ENCODE peak calls at places on chromosome 18, in nine cellular contexts. One of them, this sample, is unnamed.

GRCh38 chr18:2906522-2907458 is 60.0 kb downstream of the EMILIN2 start:
- DNase-seq in trophoblast cell: peak; percentile 32
- DNase-seq in neural progenitor cell: peak; percentile 69
- DNase-seq in fibroblast of lung: no peak
- DNase-seq in CD4-positive, CD25-positive, alpha-beta regulatory T cell: peak; percentile 39
- DNase-seq in PC-3: peak; percentile 31
- DNase-seq in IMR-90: no peak
- DNase-seq in psoas muscle: peak; percentile 31
- DNase-seq in prostate gland: no peak
- DNase-seq in this sample: peak; percentile 59

GRCh38 chr18:924987-925386 is 20.3 kb downstream of the ADCYAP1 start:
- DNase-seq in fibroblast of lung: no peak
- DNase-seq in PC-3: no peak
- DNase-seq in neural progenitor cell: no peak
- DNase-seq in CD4-positive, CD25-positive, alpha-beta regulatory T cell: no peak
- DNase-seq in IMR-90: no peak
- DNase-seq in prostate gland: no peak
- DNase-seq in trophoblast cell: no peak
- DNase-seq in psoas muscle: no peak
- DNase-seq in this sample: no peak

GRCh38 chr18:11982981-11983380 is 1.7 kb downstream of the IMPA2 start:
- DNase-seq in neural progenitor cell: no peak
- DNase-seq in fibroblast of lung: no peak
- DNase-seq in psoas muscle: no peak
- DNase-seq in PC-3: no peak
- DNase-seq in trophoblast cell: no peak
- DNase-seq in IMR-90: no peak
- DNase-seq in prostate gland: no peak
- DNase-seq in CD4-positive, CD25-positive, alpha-beta regulatory T cell: no peak
- DNase-seq in this sample: no peak

GRCh38 chr18:46337206-46337710 is 233.1 kb downstream of the HAUS1 start:
- DNase-seq in neural progenitor cell: peak; percentile 39
- DNase-seq in psoas muscle: no peak
- DNase-seq in prostate gland: no peak
- DNase-seq in IMR-90: no peak
- DNase-seq in CD4-positive, CD25-positive, alpha-beta regulatory T cell: no peak
- DNase-seq in fibroblast of lung: no peak
- DNase-seq in trophoblast cell: no peak
- DNase-seq in PC-3: no peak
- DNase-seq in this sample: no peak

GRCh38 chr18:62877448-62878221 is 162.3 kb downstream of the PHLPP1 start:
- DNase-seq in neural progenitor cell: peak; percentile 81
- DNase-seq in psoas muscle: no peak
- DNase-seq in PC-3: peak; percentile 23
- DNase-seq in fibroblast of lung: peak; percentile 86
- DNase-seq in prostate gland: no peak
- DNase-seq in trophoblast cell: peak; percentile 69
- DNase-seq in CD4-positive, CD25-positive, alpha-beta regulatory T cell: no peak
- DNase-seq in IMR-90: peak; percentile 65
- DNase-seq in this sample: no peak

GRCh38 chr18:51134721-51135120 is 62.8 kb downstream of the MEX3C start:
- DNase-seq in neural progenitor cell: no peak
- DNase-seq in fibroblast of lung: no peak
- DNase-seq in psoas muscle: no peak
- DNase-seq in trophoblast cell: peak; percentile 51
- DNase-seq in IMR-90: no peak
- DNase-seq in prostate gland: no peak
- DNase-seq in CD4-positive, CD25-positive, alpha-beta regulatory T cell: no peak
- DNase-seq in PC-3: no peak
- DNase-seq in this sample: no peak

GRCh38 chr18:33605250-33605649 is 27.2 kb downstream of the ASXL3 start:
- DNase-seq in IMR-90: no peak
- DNase-seq in PC-3: no peak
- DNase-seq in psoas muscle: no peak
- DNase-seq in neural progenitor cell: no peak
- DNase-seq in fibroblast of lung: no peak
- DNase-seq in CD4-positive, CD25-positive, alpha-beta regulatory T cell: no peak
- DNase-seq in prostate gland: no peak
- DNase-seq in trophoblast cell: no peak
- DNase-seq in this sample: no peak

GRCh38 chr18:48827321-48828200 is 123.2 kb downstream of the SMAD7 start:
- DNase-seq in PC-3: no peak
- DNase-seq in fibroblast of lung: peak; percentile 76
- DNase-seq in IMR-90: peak; percentile 73
- DNase-seq in prostate gland: no peak
- DNase-seq in neural progenitor cell: peak; percentile 90
- DNase-seq in psoas muscle: no peak
- DNase-seq in CD4-positive, CD25-positive, alpha-beta regulatory T cell: no peak
- DNase-seq in trophoblast cell: no peak
- DNase-seq in this sample: peak; percentile 28

GRCh38 chr18:54647176-54647575 is 56.1 kb downstream of the DYNAP start:
- DNase-seq in neural progenitor cell: peak; percentile 53
- DNase-seq in trophoblast cell: peak; percentile 60
- DNase-seq in CD4-positive, CD25-positive, alpha-beta regulatory T cell: no peak
- DNase-seq in fibroblast of lung: peak; percentile 23
- DNase-seq in PC-3: peak; percentile 69
- DNase-seq in prostate gland: peak; percentile 36
- DNase-seq in IMR-90: peak; percentile 4
- DNase-seq in psoas muscle: no peak
- DNase-seq in this sample: no peak

GRCh38 chr18:12377556-12378553 is 828 bp upstream of the AFG3L2 start:
- DNase-seq in trophoblast cell: no peak
- DNase-seq in neural progenitor cell: peak; percentile 41
- DNase-seq in CD4-positive, CD25-positive, alpha-beta regulatory T cell: no peak
- DNase-seq in prostate gland: no peak
- DNase-seq in IMR-90: no peak
- DNase-seq in fibroblast of lung: peak; percentile 97
- DNase-seq in psoas muscle: no peak
- DNase-seq in PC-3: no peak
- DNase-seq in this sample: no peak

GRCh38 chr18:77086656-77087390 is 45.8 kb downstream of the MBP start:
- DNase-seq in CD4-positive, CD25-positive, alpha-beta regulatory T cell: no peak
- DNase-seq in prostate gland: no peak
- DNase-seq in psoas muscle: peak; percentile 42
- DNase-seq in trophoblast cell: no peak
- DNase-seq in neural progenitor cell: peak; percentile 51
- DNase-seq in fibroblast of lung: no peak
- DNase-seq in PC-3: no peak
- DNase-seq in IMR-90: no peak
- DNase-seq in this sample: no peak

GRCh38 chr18:38453880-38454279 is 888.3 kb upstream of the CELF4 start:
- DNase-seq in prostate gland: no peak
- DNase-seq in PC-3: no peak
- DNase-seq in psoas muscle: no peak
- DNase-seq in IMR-90: no peak
- DNase-seq in fibroblast of lung: no peak
- DNase-seq in trophoblast cell: no peak
- DNase-seq in neural progenitor cell: no peak
- DNase-seq in CD4-positive, CD25-positive, alpha-beta regulatory T cell: no peak
- DNase-seq in this sample: no peak

GRCh38 chr18:46428368-46428767 is 228.7 kb downstream of the LOXHD1 start:
- DNase-seq in CD4-positive, CD25-positive, alpha-beta regulatory T cell: no peak
- DNase-seq in psoas muscle: no peak
- DNase-seq in neural progenitor cell: no peak
- DNase-seq in fibroblast of lung: no peak
- DNase-seq in prostate gland: no peak
- DNase-seq in trophoblast cell: no peak
- DNase-seq in PC-3: no peak
- DNase-seq in IMR-90: no peak
- DNase-seq in this sample: no peak

GRCh38 chr18:376307-376706 is 108.5 kb upstream of the THOC1 start:
- DNase-seq in IMR-90: peak; percentile 13
- DNase-seq in fibroblast of lung: peak; percentile 74
- DNase-seq in PC-3: no peak
- DNase-seq in neural progenitor cell: no peak
- DNase-seq in CD4-positive, CD25-positive, alpha-beta regulatory T cell: no peak
- DNase-seq in psoas muscle: no peak
- DNase-seq in prostate gland: peak; percentile 23
- DNase-seq in trophoblast cell: no peak
- DNase-seq in this sample: no peak

GRCh38 chr18:58639237-58639636 is 10.3 kb upstream of the ALPK2 start:
- DNase-seq in CD4-positive, CD25-positive, alpha-beta regulatory T cell: no peak
- DNase-seq in PC-3: no peak
- DNase-seq in psoas muscle: no peak
- DNase-seq in prostate gland: no peak
- DNase-seq in IMR-90: no peak
- DNase-seq in neural progenitor cell: no peak
- DNase-seq in trophoblast cell: no peak
- DNase-seq in fibroblast of lung: no peak
- DNase-seq in this sample: no peak
- H3K27ac ChIP-seq in CD4-positive, CD25-positive, alpha-beta regulatory T cell: no peak overlapping the region
- H3K27ac ChIP-seq in PC-3: peak overlapping the region; percentile 44
- H3K27ac ChIP-seq in psoas muscle: no peak overlapping the region
- H3K27ac ChIP-seq in prostate gland: no peak overlapping the region
- H3K27ac ChIP-seq in IMR-90: no peak overlapping the region
- H3K27ac ChIP-seq in neural progenitor cell: no peak overlapping the region
- H3K27ac ChIP-seq in trophoblast cell: no peak overlapping the region
- H3K27ac ChIP-seq in fibroblast of lung: no peak overlapping the region
- H3K27ac ChIP-seq in this sample: no peak overlapping the region

GRCh38 chr18:36191711-36192110 is 4.4 kb downstream of the MOCOS start:
- DNase-seq in fibroblast of lung: no peak
- DNase-seq in prostate gland: no peak
- DNase-seq in PC-3: no peak
- DNase-seq in CD4-positive, CD25-positive, alpha-beta regulatory T cell: no peak
- DNase-seq in psoas muscle: no peak
- DNase-seq in IMR-90: no peak
- DNase-seq in trophoblast cell: no peak
- DNase-seq in neural progenitor cell: no peak
- DNase-seq in this sample: no peak

GRCh38 chr18:36187826-36188721 is 777 bp downstream of the MOCOS start:
- DNase-seq in CD4-positive, CD25-positive, alpha-beta regulatory T cell: no peak
- DNase-seq in neural progenitor cell: peak; percentile 23
- DNase-seq in psoas muscle: peak; percentile 58
- DNase-seq in PC-3: peak; percentile 48
- DNase-seq in fibroblast of lung: peak; percentile 38
- DNase-seq in trophoblast cell: peak; percentile 13
- DNase-seq in prostate gland: no peak
- DNase-seq in IMR-90: peak; percentile 19
- DNase-seq in this sample: peak; percentile 56

GRCh38 chr18:36189486-36189885 is 2.2 kb downstream of the MOCOS start:
- DNase-seq in PC-3: no peak
- DNase-seq in neural progenitor cell: no peak
- DNase-seq in trophoblast cell: no peak
- DNase-seq in CD4-positive, CD25-positive, alpha-beta regulatory T cell: no peak
- DNase-seq in psoas muscle: no peak
- DNase-seq in fibroblast of lung: peak; percentile 38
- DNase-seq in IMR-90: no peak
- DNase-seq in prostate gland: no peak
- DNase-seq in this sample: no peak

GRCh38 chr18:36188912-36189311 is 1.6 kb downstream of the MOCOS start:
- DNase-seq in psoas muscle: no peak
- DNase-seq in fibroblast of lung: no peak
- DNase-seq in IMR-90: no peak
- DNase-seq in neural progenitor cell: peak; percentile 31
- DNase-seq in prostate gland: no peak
- DNase-seq in CD4-positive, CD25-positive, alpha-beta regulatory T cell: no peak
- DNase-seq in trophoblast cell: no peak
- DNase-seq in PC-3: no peak
- DNase-seq in this sample: no peak

DNA sequence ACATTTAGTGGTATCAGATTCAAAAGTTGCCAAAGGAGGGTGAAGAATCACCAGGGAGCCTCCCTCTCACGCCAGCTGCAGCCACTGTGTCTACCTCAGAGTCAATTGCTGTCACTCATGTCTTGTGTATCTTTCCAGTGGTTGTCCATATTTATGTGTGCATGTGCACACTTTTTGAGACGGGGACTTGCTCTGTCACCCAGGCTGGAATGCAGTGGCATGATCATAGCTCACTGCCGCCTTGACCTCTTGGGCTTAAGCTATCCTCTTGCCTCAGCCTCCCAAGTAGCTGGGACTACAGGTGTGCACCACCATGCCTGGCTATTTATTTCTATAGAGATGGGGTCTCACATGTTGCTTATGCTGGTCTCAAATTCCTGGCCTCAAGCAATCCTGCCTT is 4.0 kb downstream of the MOCOS start:
- DNase-seq in CD4-positive, CD25-positive, alpha-beta regulatory T cell: no peak
- DNase-seq in PC-3: no peak
- DNase-seq in prostate gland: no peak
- DNase-seq in IMR-90: no peak
- DNase-seq in psoas muscle: no peak
- DNase-seq in fibroblast of lung: no peak
- DNase-seq in neural progenitor cell: no peak
- DNase-seq in trophoblast cell: no peak
- DNase-seq in this sample: no peak
- H3K36me3 ChIP-seq in CD4-positive, CD25-positive, alpha-beta regulatory T cell: no peaks in the 10 kb centered on the region
- H3K36me3 ChIP-seq in PC-3: no peaks in the 10 kb centered on the region
- H3K36me3 ChIP-seq in prostate gland: no peaks in the 10 kb centered on the region
- H3K36me3 ChIP-seq in IMR-90: no peaks in the 10 kb centered on the region
- H3K36me3 ChIP-seq in psoas muscle: no peaks in the 10 kb centered on the region
- H3K36me3 ChIP-seq in fibroblast of lung: no peaks in the 10 kb centered on the region
- H3K36me3 ChIP-seq in neural progenitor cell: no peaks in the 10 kb centered on the region
- H3K36me3 ChIP-seq in trophoblast cell: no peaks in the 10 kb centered on the region
- H3K36me3 ChIP-seq in this sample: no peaks in the 10 kb centered on the region

GRCh38 chr18:74654637-74655036 is 57.0 kb downstream of the ZNF407 start:
- DNase-seq in PC-3: peak; percentile 9
- DNase-seq in IMR-90: peak; percentile 66
- DNase-seq in CD4-positive, CD25-positive, alpha-beta regulatory T cell: no peak
- DNase-seq in fibroblast of lung: peak; percentile 33
- DNase-seq in neural progenitor cell: no peak
- DNase-seq in trophoblast cell: peak; percentile 20
- DNase-seq in prostate gland: no peak
- DNase-seq in psoas muscle: no peak
- DNase-seq in this sample: no peak

DNA sequence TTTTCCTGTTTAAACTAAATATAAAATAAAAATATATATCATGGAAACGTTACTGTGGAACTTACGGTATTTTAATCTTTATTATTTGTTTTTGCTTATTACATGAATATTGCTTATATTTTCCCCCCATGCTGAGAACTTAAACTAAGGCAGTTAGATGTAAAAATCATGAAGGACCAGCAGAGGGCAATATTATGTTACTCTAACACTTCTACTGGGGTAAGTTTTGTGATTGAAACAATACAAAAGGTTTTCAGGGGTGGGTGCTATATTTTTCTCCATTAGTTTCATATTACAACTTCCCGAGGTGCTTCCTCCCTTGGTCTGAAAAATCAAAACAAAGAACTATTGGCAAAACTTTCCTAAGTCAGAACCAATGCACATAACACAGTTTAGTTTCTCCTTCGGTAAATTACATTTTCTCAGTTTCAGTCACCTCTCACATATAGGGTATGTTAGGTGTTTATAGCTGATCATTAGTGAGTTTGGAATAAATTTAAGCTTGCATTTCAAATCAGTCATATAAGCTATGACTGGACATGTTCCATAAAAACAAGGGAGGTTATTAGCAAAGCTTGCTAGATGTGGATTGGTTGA is 54.8 kb downstream of the ZNF407 start:
- DNase-seq in fibroblast of lung: peak; percentile 34
- DNase-seq in trophoblast cell: peak; percentile 73
- DNase-seq in PC-3: peak; percentile 69
- DNase-seq in psoas muscle: no peak
- DNase-seq in CD4-positive, CD25-positive, alpha-beta regulatory T cell: peak; percentile 43
- DNase-seq in IMR-90: peak; percentile 66
- DNase-seq in neural progenitor cell: peak; percentile 54
- DNase-seq in prostate gland: no peak
- DNase-seq in this sample: no peak
- H3K4me3 ChIP-seq in fibroblast of lung: no peak overlapping the region
- H3K4me3 ChIP-seq in trophoblast cell: no peak overlapping the region
- H3K4me3 ChIP-seq in PC-3: no peak overlapping the region
- H3K4me3 ChIP-seq in psoas muscle: no peak overlapping the region
- H3K4me3 ChIP-seq in CD4-positive, CD25-positive, alpha-beta regulatory T cell: no peak overlapping the region
- H3K4me3 ChIP-seq in IMR-90: no peak overlapping the region
- H3K4me3 ChIP-seq in neural progenitor cell: no peak overlapping the region
- H3K4me3 ChIP-seq in prostate gland: no peak overlapping the region
- H3K4me3 ChIP-seq in this sample: no peak overlapping the region

GRCh38 chr18:8106603-8107002 is 502.6 kb upstream of the RAB12 start:
- DNase-seq in PC-3: no peak
- DNase-seq in fibroblast of lung: no peak
- DNase-seq in CD4-positive, CD25-positive, alpha-beta regulatory T cell: no peak
- DNase-seq in IMR-90: no peak
- DNase-seq in neural progenitor cell: no peak
- DNase-seq in psoas muscle: no peak
- DNase-seq in prostate gland: no peak
- DNase-seq in trophoblast cell: peak; percentile 36
- DNase-seq in this sample: no peak
- H3K27ac ChIP-seq in PC-3: no peak overlapping the region
- H3K27ac ChIP-seq in fibroblast of lung: no peak overlapping the region
- H3K27ac ChIP-seq in CD4-positive, CD25-positive, alpha-beta regulatory T cell: no peak overlapping the region
- H3K27ac ChIP-seq in IMR-90: no peak overlapping the region
- H3K27ac ChIP-seq in neural progenitor cell: no peak overlapping the region
- H3K27ac ChIP-seq in psoas muscle: no peak overlapping the region
- H3K27ac ChIP-seq in prostate gland: no peak overlapping the region
- H3K27ac ChIP-seq in trophoblast cell: no peak overlapping the region
- H3K27ac ChIP-seq in this sample: no peak overlapping the region